ENCODE peak calls at places on chromosomes 6 and 20, in seven cellular contexts. N, R, H, B, K, T and V are unnamed samples.

GRCh38 chr20:49367113-49367512 is 89.3 kb upstream of the ZNFX1 start:
- DNase-seq in N (no peak), R (no peak), H (no peak), B (no peak), K (no peak), T (no peak), V (peak)

GRCh38 chr6:167699141-167700036 is 127.3 kb upstream of the AFDN start:
- DNase-seq in N (no peak), R (no peak), H (no peak), B (no peak), K (no peak), T (no peak), V (peak)

GRCh38 chr6:36851149-36851614 is 11.9 kb upstream of the CPNE5 start:
- DNase-seq in N (peak), R (peak), H (peak), B (peak), K (peak), T (peak), V (peak)

GRCh38 chr20:53980101-53980500 is 90.3 kb downstream of the BCAS1 start:
- DNase-seq in N (no peak), R (peak), H (no peak), B (no peak), K (no peak), T (no peak), V (no peak)

GRCh38 chr6:91141352-91141751 is 554.5 kb upstream of the MAP3K7 start:
- DNase-seq in N (no peak), R (no peak), H (no peak), B (no peak), K (no peak), T (no peak), V (no peak)

GRCh38 chr6:7650876-7651275 is 60.9 kb downstream of the SNRNP48 start:
- DNase-seq in N (no peak), R (no peak), H (no peak), B (no peak), K (no peak), T (no peak), V (peak)

GRCh38 chr6:87667032-87667431 is 35.0 kb downstream of the AKIRIN2 start:
- DNase-seq in N (no peak), R (no peak), H (no peak), B (no peak), K (no peak), T (no peak), V (no peak)

GRCh38 chr6:106927531-106928398 is 46.8 kb downstream of the CD24 start:
- DNase-seq in N (peak), R (peak), H (peak), B (no peak), K (peak), T (peak), V (peak)

GRCh38 chr6:49462071-49462470 is 982 bp downstream of the MMUT start:
- DNase-seq in N (no peak), R (peak), H (no peak), B (no peak), K (no peak), T (peak), V (peak)

GRCh38 chr6:20791932-20792331 is 257.7 kb downstream of the CDKAL1 start:
- DNase-seq in N (no peak), R (peak), H (no peak), B (no peak), K (no peak), T (no peak), V (no peak)

GRCh38 chr20:37226889-37227288 is 34.7 kb downstream of the GHRH start:
- DNase-seq in N (no peak), R (peak), H (no peak), B (no peak), K (no peak), T (no peak), V (no peak)

GRCh38 chr20:23206995-23207394 is 120.9 kb upstream of the CD93 start:
- DNase-seq in N (no peak), R (no peak), H (no peak), B (no peak), K (no peak), T (no peak), V (no peak)

DNA sequence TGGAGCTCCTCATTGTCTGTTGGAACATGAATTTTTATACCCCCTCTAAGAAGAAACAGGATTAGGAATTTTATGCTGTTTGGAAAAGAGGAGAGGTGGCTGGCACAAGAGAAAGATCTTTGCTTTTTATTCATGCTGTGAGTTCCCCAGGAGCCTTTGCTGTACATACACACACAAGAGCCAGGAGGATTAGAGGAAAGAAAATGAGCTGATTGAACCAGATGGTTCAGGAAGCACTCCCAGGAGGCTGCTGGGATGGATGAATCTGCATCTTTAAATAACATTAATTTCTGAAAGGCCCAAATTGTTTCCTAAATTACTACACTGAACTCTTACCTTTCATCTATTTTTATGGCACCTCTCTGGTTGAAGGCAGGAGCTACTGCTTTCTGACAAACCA is 20.1 kb upstream of the TCP11 start:
- DNase-seq in N (no peak), R (no peak), H (no peak), B (no peak), K (no peak), T (no peak), V (no peak)
- H2AFZ ChIP-seq in N (no peak), R (no peak), H (no peak), B (no peak), K (no peak), T (no peak), V (no peak)

DNA sequence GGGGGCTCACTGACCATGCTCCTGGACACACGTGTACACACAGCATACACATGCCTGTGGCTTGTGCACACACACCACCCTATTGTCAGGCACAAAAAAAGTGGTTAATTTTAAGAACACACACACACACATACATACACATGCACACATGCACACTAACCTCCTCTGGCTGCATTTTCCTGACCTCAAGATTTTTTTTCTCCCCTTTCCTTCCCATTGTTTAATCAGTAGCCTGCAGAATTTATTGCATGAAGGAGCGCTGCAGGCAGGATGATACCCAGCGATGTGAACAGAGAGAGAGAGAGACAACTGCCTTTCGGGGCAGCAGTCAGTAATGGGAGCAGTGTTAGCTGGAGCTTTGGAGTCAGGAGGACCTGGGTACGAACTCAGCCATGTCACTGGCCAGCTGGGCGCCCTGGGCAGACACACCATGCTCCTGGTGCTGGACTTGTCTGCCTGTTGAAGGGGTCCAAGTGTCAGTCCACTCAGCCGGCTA is 990 bp upstream of the TRAF3IP2 start:
- DNase-seq in N (no peak), R (peak), H (no peak), B (no peak), K (peak), T (no peak), V (peak)
- H2AFZ ChIP-seq in N (no peak), R (peak), H (peak), B (peak), K (peak), T (peak), V (peak)

GRCh38 chr6:26044140-26045045 is 42.8 kb upstream of the HFE start:
- DNase-seq in N (no peak), R (peak), H (no peak), B (no peak), K (peak), T (no peak), V (peak)

GRCh38 chr6:26048590-26048989 is 38.6 kb upstream of the HFE start:
- DNase-seq in N (no peak), R (no peak), H (no peak), B (no peak), K (no peak), T (no peak), V (no peak)

GRCh38 chr6:26043389-26044139 is 43.7 kb upstream of the HFE start:
- DNase-seq in N (no peak), R (peak), H (peak), B (no peak), K (peak), T (peak), V (peak)

GRCh38 chr6:26045939-26046368 is 41.3 kb upstream of the HFE start:
- DNase-seq in N (no peak), R (no peak), H (no peak), B (no peak), K (peak), T (peak), V (no peak)

GRCh38 chr6:26045046-26045938 is 41.9 kb upstream of the HFE start:
- DNase-seq in N (no peak), R (peak), H (no peak), B (no peak), K (peak), T (peak), V (peak)
- H2AFZ ChIP-seq in N (no peak), R (peak), H (no peak), B (no peak), K (peak), T (peak), V (peak)

GRCh38 chr20:40232288-40232687 is 456.7 kb downstream of the MAFB start:
- DNase-seq in N (no peak), R (no peak), H (no peak), B (no peak), K (no peak), T (no peak), V (peak)

GRCh38 chr20:40230486-40230885 is 458.6 kb downstream of the MAFB start:
- DNase-seq in N (no peak), R (no peak), H (no peak), B (no peak), K (no peak), T (no peak), V (no peak)

DNA sequence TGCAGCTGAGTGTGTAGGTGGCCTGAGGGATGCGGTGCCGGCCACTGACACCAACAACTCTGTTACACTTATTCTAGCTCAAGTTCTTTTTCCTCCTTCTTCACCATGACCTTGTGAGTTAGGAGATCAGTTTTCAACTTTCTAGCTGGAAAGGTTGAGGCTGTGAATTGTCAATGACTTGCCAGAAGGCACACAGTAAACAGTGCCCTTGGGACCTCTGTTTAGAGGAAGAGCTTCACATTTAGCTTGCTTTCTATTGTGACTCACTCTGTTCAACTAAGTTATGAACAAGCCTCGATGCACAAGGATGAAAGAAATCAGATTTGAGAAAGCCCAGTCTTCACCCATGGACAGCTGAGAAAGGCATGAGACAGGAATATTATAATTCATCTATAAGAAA is 455.6 kb downstream of the MAFB start:
- DNase-seq in N (no peak), R (no peak), H (no peak), B (no peak), K (no peak), T (no peak), V (peak)
- H2AFZ ChIP-seq in N (no peak), R (no peak), H (no peak), B (no peak), K (no peak), T (no peak), V (no peak)

GRCh38 chr6:44052419-44053011 is 74.7 kb downstream of the MRPL14 start:
- DNase-seq in N (peak), R (peak), H (peak), B (no peak), K (no peak), T (peak), V (peak)

GRCh38 chr6:44053760-44054556 is 73.3 kb downstream of the MRPL14 start:
- DNase-seq in N (no peak), R (peak), H (no peak), B (no peak), K (no peak), T (peak), V (peak)

GRCh38 chr6:44051516-44051915 is 75.7 kb downstream of the MRPL14 start:
- DNase-seq in N (no peak), R (peak), H (no peak), B (no peak), K (no peak), T (peak), V (peak)

GRCh38 chr6:44054635-44055559 is 72.4 kb downstream of the MRPL14 start:
- DNase-seq in N (no peak), R (peak), H (no peak), B (no peak), K (no peak), T (peak), V (peak)

DNA sequence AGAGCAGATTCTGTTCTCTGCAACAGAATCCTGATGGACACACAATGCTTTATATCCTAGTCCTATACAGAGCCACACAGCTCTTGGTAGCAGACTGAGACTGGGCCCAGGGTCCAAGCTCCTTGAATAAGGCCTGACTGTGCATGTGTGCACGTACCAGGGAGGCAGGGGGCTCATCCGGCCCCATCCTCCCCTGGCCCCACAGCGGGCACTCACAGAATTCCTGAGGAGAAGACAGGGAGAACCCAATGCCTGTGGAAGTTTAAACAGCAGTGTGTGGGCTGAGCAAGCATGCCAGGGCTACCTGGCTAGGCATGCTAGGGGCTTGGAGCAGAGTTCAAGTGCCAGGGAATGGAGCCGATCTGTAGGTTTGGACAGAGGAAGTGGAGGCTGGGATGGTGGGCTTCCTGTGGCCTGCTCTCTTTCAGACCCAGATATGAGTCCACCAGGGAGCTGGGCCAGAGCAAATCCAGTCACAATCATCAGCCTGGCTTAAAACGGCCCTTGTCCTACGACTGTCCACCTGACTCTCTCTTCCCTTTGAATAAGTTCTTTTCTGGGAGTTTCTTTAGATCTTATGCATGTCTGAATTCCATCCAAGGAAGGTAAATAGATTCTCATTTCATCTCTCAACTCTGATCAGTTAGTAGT is 74.0 kb downstream of the MRPL14 start:
- DNase-seq in N (no peak), R (no peak), H (no peak), B (no peak), K (no peak), T (no peak), V (no peak)
- H2AFZ ChIP-seq in N (no peak), R (no peak), H (no peak), B (no peak), K (no peak), T (no peak), V (no peak)

GRCh38 chr20:257419-257818 is at the start of gene DEFB132:
- DNase-seq in N (no peak), R (no peak), H (no peak), B (no peak), K (no peak), T (no peak), V (no peak)
- H2AFZ ChIP-seq in N (no peak), R (no peak), H (no peak), B (no peak), K (no peak), T (no peak), V (no peak)

GRCh38 chr20:32263398-32263954 is 14.0 kb upstream of the KIF3B start:
- DNase-seq in N (no peak), R (no peak), H (no peak), B (no peak), K (no peak), T (no peak), V (no peak)
- H2AFZ ChIP-seq in N (no peak), R (no peak), H (no peak), B (no peak), K (no peak), T (no peak), V (no peak)

GRCh38 chr6:33892581-33893346 is 89.0 kb upstream of the MLN start:
- DNase-seq in N (no peak), R (no peak), H (no peak), B (no peak), K (no peak), T (no peak), V (no peak)
- H2AFZ ChIP-seq in N (no peak), R (no peak), H (no peak), B (no peak), K (no peak), T (no peak), V (no peak)